ENCODE peak calls at places on chromosomes 2 and 18, in six cellular contexts. One of them, this sample, is unnamed.

GRCh38 chr18:39846277-39846676 is 2108.8 kb upstream of the PIK3C3 start:
- DNase-seq in NT2/D1: no peak
- DNase-seq in HCT116: no peak
- DNase-seq in K562: no peak
- DNase-seq in HepG2: no peak
- DNase-seq in H1: no peak
- DNase-seq in this sample: no peak

GRCh38 chr2:138421971-138422335 is 79.6 kb upstream of the SPOPL start:
- DNase-seq in NT2/D1: no peak
- DNase-seq in HCT116: peak; percentile 55
- DNase-seq in K562: no peak
- DNase-seq in HepG2: no peak
- DNase-seq in H1: no peak
- DNase-seq in this sample: no peak

GRCh38 chr2:152629202-152629601 is 88.1 kb downstream of the PRPF40A start:
- DNase-seq in NT2/D1: no peak
- DNase-seq in HCT116: no peak
- DNase-seq in K562: no peak
- DNase-seq in HepG2: no peak
- DNase-seq in H1: no peak
- DNase-seq in this sample: no peak

GRCh38 chr18:28458751-28459150 is 281.8 kb upstream of the CDH2 start:
- DNase-seq in NT2/D1: no peak
- DNase-seq in HCT116: no peak
- DNase-seq in K562: no peak
- DNase-seq in HepG2: no peak
- DNase-seq in H1: no peak
- DNase-seq in this sample: no peak

GRCh38 chr2:45912109-45912508 is 260.6 kb downstream of the PRKCE start:
- DNase-seq in NT2/D1: no peak
- DNase-seq in HCT116: no peak
- DNase-seq in K562: no peak
- DNase-seq in HepG2: peak; percentile 87
- DNase-seq in H1: no peak
- DNase-seq in this sample: no peak

GRCh38 chr2:216584112-216584511 is 49.1 kb upstream of the IGFBP2 start:
- DNase-seq in NT2/D1: no peak
- DNase-seq in HCT116: no peak
- DNase-seq in K562: no peak
- DNase-seq in HepG2: peak; percentile 38
- DNase-seq in H1: no peak
- DNase-seq in this sample: no peak

GRCh38 chr18:57649536-57650495 is 28.2 kb upstream of the NARS1 start:
- DNase-seq in NT2/D1: no peak
- DNase-seq in HCT116: no peak
- DNase-seq in K562: no peak
- DNase-seq in HepG2: no peak
- DNase-seq in H1: no peak
- DNase-seq in this sample: peak; percentile 49

GRCh38 chr2:202643012-202643858 is 8.5 kb downstream of the FAM117B start:
- DNase-seq in NT2/D1: no peak
- DNase-seq in HCT116: no peak
- DNase-seq in K562: no peak
- DNase-seq in HepG2: no peak
- DNase-seq in H1: no peak
- DNase-seq in this sample: no peak

GRCh38 chr2:60550151-60550983 is 3.1 kb downstream of the BCL11A start:
- DNase-seq in NT2/D1: peak; percentile 87
- DNase-seq in HCT116: peak; percentile 50
- DNase-seq in K562: peak; percentile 44
- DNase-seq in HepG2: peak; percentile 56
- DNase-seq in H1: peak; percentile 81
- DNase-seq in this sample: no peak

GRCh38 chr18:75041586-75041985 is 167.4 kb downstream of the PTGR3 start:
- DNase-seq in NT2/D1: no peak
- DNase-seq in HCT116: peak; percentile 23
- DNase-seq in K562: no peak
- DNase-seq in HepG2: no peak
- DNase-seq in H1: no peak
- DNase-seq in this sample: no peak

GRCh38 chr2:25669520-25669919 is 3.9 kb downstream of the DTNB start:
- DNase-seq in NT2/D1: no peak
- DNase-seq in HCT116: no peak
- DNase-seq in K562: no peak
- DNase-seq in HepG2: no peak
- DNase-seq in H1: peak; percentile 61
- DNase-seq in this sample: no peak

GRCh38 chr2:190843874-190844699 is 36.5 kb upstream of the GLS start:
- DNase-seq in NT2/D1: no peak
- DNase-seq in HCT116: peak; percentile 85
- DNase-seq in K562: no peak
- DNase-seq in HepG2: peak; percentile 21
- DNase-seq in H1: no peak
- DNase-seq in this sample: peak; percentile 16

GRCh38 chr2:215137741-215138340 is 585 bp downstream of the ABCA12 start:
- DNase-seq in NT2/D1: no peak
- DNase-seq in HCT116: peak; percentile 43
- DNase-seq in K562: no peak
- DNase-seq in HepG2: no peak
- DNase-seq in H1: no peak
- DNase-seq in this sample: no peak

GRCh38 chr2:95278051-95278471 is 3.8 kb downstream of the PROM2 start:
- DNase-seq in NT2/D1: no peak
- DNase-seq in HCT116: peak; percentile 48
- DNase-seq in K562: no peak
- DNase-seq in HepG2: no peak
- DNase-seq in H1: no peak
- DNase-seq in this sample: no peak

GRCh38 chr18:13382990-13383821 is 164.6 kb downstream of the LDLRAD4 start:
- DNase-seq in NT2/D1: no peak
- DNase-seq in HCT116: no peak
- DNase-seq in K562: no peak
- DNase-seq in HepG2: no peak
- DNase-seq in H1: no peak
- DNase-seq in this sample: no peak

GRCh38 chr2:12824304-12824761 is 107.6 kb downstream of the TRIB2 start:
- DNase-seq in NT2/D1: peak; percentile 6
- DNase-seq in HCT116: no peak
- DNase-seq in K562: no peak
- DNase-seq in HepG2: no peak
- DNase-seq in H1: no peak
- DNase-seq in this sample: no peak

GRCh38 chr2:128285329-128285931 is 33.2 kb downstream of the HS6ST1 start:
- DNase-seq in NT2/D1: no peak
- DNase-seq in HCT116: no peak
- DNase-seq in K562: no peak
- DNase-seq in HepG2: no peak
- DNase-seq in H1: no peak
- DNase-seq in this sample: no peak

GRCh38 chr2:190974629-190975361 is 39.2 kb downstream of the STAT1 start:
- DNase-seq in NT2/D1: no peak
- DNase-seq in HCT116: no peak
- DNase-seq in K562: no peak
- DNase-seq in HepG2: no peak
- DNase-seq in H1: no peak
- DNase-seq in this sample: no peak

GRCh38 chr2:19654310-19655090 is 247.3 kb downstream of the TTC32 start:
- DNase-seq in NT2/D1: no peak
- DNase-seq in HCT116: no peak
- DNase-seq in K562: no peak
- DNase-seq in HepG2: no peak
- DNase-seq in H1: no peak
- DNase-seq in this sample: no peak

GRCh38 chr18:8627107-8627472 is 17.9 kb downstream of the RAB12 start:
- DNase-seq in NT2/D1: no peak
- DNase-seq in HCT116: no peak
- DNase-seq in K562: no peak
- DNase-seq in HepG2: no peak
- DNase-seq in H1: no peak
- DNase-seq in this sample: no peak

GRCh38 chr2:175003875-175004729 is 1.1 kb downstream of the CHN1 start:
- DNase-seq in NT2/D1: peak; percentile 40
- DNase-seq in HCT116: no peak
- DNase-seq in K562: no peak
- DNase-seq in HepG2: no peak
- DNase-seq in H1: peak; percentile 67
- DNase-seq in this sample: no peak

DNA sequence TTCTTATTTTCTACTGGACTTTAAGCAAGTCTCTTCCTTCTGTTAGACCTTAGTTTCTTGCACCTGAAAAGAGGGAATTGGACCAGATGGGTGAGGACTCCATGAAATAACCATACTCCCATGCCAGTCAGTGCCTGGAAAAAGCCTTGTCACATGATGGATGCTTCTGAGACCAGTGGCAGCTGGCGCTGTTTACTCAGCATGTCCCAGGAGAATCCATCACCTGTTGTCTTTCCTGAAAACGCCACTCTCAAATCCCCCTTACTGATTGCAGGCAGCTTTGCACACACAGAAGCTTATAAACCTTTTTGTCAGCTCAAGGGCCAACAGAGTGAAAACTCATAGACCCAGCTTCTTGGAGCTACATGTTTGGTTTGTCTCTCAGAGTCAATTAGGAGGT is 117.6 kb downstream of the POLE4 start:
- DNase-seq in NT2/D1: no peak
- DNase-seq in HCT116: no peak
- DNase-seq in K562: no peak
- DNase-seq in HepG2: no peak
- DNase-seq in H1: no peak
- DNase-seq in this sample: no peak
- TF ChIP-seq ZNF274 in NT2/D1: no peak
- TF ChIP-seq ZNF274 in HCT116: no peak
- TF ChIP-seq ZNF274 in K562: no peak
- TF ChIP-seq ZNF274 in HepG2: no peak
- TF ChIP-seq ZNF274 in H1: no peak
- TF ChIP-seq ZNF274 in this sample: no peak

DNA sequence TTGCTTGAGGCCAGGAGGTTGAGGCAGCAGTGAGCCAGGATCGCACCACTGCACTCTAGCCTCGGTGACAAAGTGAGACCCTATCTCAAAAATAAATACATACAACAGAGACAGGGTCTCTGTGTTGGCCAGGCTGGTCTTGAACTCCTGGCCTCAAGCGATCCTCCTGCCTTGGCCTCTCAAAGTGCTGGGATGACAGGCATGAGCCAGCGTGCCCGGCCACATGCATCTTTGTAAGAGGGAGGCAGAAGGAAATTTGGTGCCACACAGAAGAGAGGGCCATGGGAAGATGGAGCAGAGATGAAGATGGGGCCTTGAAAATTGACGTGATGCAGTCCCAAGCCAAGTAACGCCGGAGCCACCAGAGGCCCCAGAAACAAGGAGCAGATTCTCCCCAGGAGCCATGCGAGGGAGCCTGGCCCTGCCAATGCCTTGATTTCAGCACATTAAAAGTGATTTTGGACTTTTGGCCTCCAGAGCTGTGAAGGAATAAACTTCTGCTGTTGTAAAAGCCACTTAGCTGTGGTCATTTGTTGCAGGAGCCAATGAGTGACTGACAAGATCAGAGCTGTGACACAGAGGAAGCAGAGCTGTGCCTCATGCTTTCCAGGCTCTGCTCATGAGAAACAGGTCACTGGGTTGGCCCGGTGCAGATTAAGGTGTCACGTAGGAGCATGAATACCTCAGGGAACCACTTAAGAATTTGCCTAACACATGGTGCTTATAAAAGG is 2.6 kb upstream of the SLC66A2 start:
- DNase-seq in NT2/D1: no peak
- DNase-seq in HCT116: no peak
- DNase-seq in K562: no peak
- DNase-seq in HepG2: no peak
- DNase-seq in H1: no peak
- DNase-seq in this sample: no peak
- TF ChIP-seq ZNF274 in NT2/D1: no peak
- TF ChIP-seq ZNF274 in HCT116: no peak
- TF ChIP-seq ZNF274 in K562: no peak
- TF ChIP-seq ZNF274 in HepG2: no peak
- TF ChIP-seq ZNF274 in H1: no peak
- TF ChIP-seq ZNF274 in this sample: no peak

GRCh38 chr2:135948642-135949355 is 36.6 kb downstream of the DARS1 start:
- DNase-seq in NT2/D1: no peak
- DNase-seq in HCT116: peak; percentile 83
- DNase-seq in K562: peak; percentile 23
- DNase-seq in HepG2: no peak
- DNase-seq in H1: no peak
- DNase-seq in this sample: no peak
- TF ChIP-seq ZNF274 in NT2/D1: no peak
- TF ChIP-seq ZNF274 in HCT116: no peak
- TF ChIP-seq ZNF274 in K562: no peak
- TF ChIP-seq ZNF274 in HepG2: no peak
- TF ChIP-seq ZNF274 in H1: no peak
- TF ChIP-seq ZNF274 in this sample: no peak

GRCh38 chr2:75549401-75550253 is 11.1 kb downstream of the EVA1A start:
- DNase-seq in NT2/D1: no peak
- DNase-seq in HCT116: no peak
- DNase-seq in K562: no peak
- DNase-seq in HepG2: peak; percentile 72
- DNase-seq in H1: no peak
- DNase-seq in this sample: no peak

GRCh38 chr2:75545917-75546316 is 14.8 kb downstream of the EVA1A start:
- DNase-seq in NT2/D1: no peak
- DNase-seq in HCT116: no peak
- DNase-seq in K562: no peak
- DNase-seq in HepG2: no peak
- DNase-seq in H1: peak; percentile 32
- DNase-seq in this sample: no peak

GRCh38 chr2:75545387-75545786 is 15.4 kb downstream of the EVA1A start:
- DNase-seq in NT2/D1: no peak
- DNase-seq in HCT116: no peak
- DNase-seq in K562: no peak
- DNase-seq in HepG2: no peak
- DNase-seq in H1: no peak
- DNase-seq in this sample: no peak

GRCh38 chr2:75547345-75548035 is 13.2 kb downstream of the EVA1A start:
- DNase-seq in NT2/D1: no peak
- DNase-seq in HCT116: no peak
- DNase-seq in K562: no peak
- DNase-seq in HepG2: no peak
- DNase-seq in H1: no peak
- DNase-seq in this sample: no peak

GRCh38 chr2:75548036-75548573 is 12.6 kb downstream of the EVA1A start:
- DNase-seq in NT2/D1: no peak
- DNase-seq in HCT116: no peak
- DNase-seq in K562: no peak
- DNase-seq in HepG2: no peak
- DNase-seq in H1: peak; percentile 26
- DNase-seq in this sample: no peak
- TF ChIP-seq ZNF274 in NT2/D1: no peak
- TF ChIP-seq ZNF274 in HCT116: no peak
- TF ChIP-seq ZNF274 in K562: no peak
- TF ChIP-seq ZNF274 in HepG2: no peak
- TF ChIP-seq ZNF274 in H1: no peak
- TF ChIP-seq ZNF274 in this sample: no peak